ENCODE peak calls at places on chromosomes 13 and 19, in four cellular contexts. One of them, this sample, is unnamed.

GRCh38 chr13:112053744-112054615 is 13.0 kb upstream of the SOX1 start:
- DNase-seq in H7: peak; percentile 81
- DNase-seq in spleen: peak; percentile 68
- DNase-seq in CD8-positive, alpha-beta memory T cell: no peak
- DNase-seq in this sample: no peak

GRCh38 chr13:78875792-78876580 is 217.0 kb upstream of the OBI1 start:
- DNase-seq in H7: peak; percentile 61
- DNase-seq in spleen: no peak
- DNase-seq in CD8-positive, alpha-beta memory T cell: no peak
- DNase-seq in this sample: no peak

GRCh38 chr19:42386974-42387707 is 3.0 kb downstream of the CNFN start:
- DNase-seq in H7: peak; percentile 97
- DNase-seq in spleen: peak; percentile 91
- DNase-seq in CD8-positive, alpha-beta memory T cell: peak; percentile 47
- DNase-seq in this sample: peak; percentile 41

GRCh38 chr19:1932395-1932794 is 8.6 kb upstream of the CSNK1G2 start:
- DNase-seq in H7: no peak
- DNase-seq in spleen: no peak
- DNase-seq in CD8-positive, alpha-beta memory T cell: no peak
- DNase-seq in this sample: no peak

GRCh38 chr19:47272448-47273312 is 2.0 kb upstream of the INAFM1 start:
- DNase-seq in H7: peak; percentile 75
- DNase-seq in spleen: no peak
- DNase-seq in CD8-positive, alpha-beta memory T cell: no peak
- DNase-seq in this sample: peak; percentile 77

GRCh38 chr13:24063281-24063851 is 97.2 kb upstream of the SPATA13 start:
- DNase-seq in H7: no peak
- DNase-seq in spleen: no peak
- DNase-seq in CD8-positive, alpha-beta memory T cell: no peak
- DNase-seq in this sample: peak; percentile 22

GRCh38 chr19:33193864-33194362 is at the start of gene LRP3:
- DNase-seq in H7: peak; percentile 92
- DNase-seq in spleen: peak; percentile 79
- DNase-seq in CD8-positive, alpha-beta memory T cell: no peak
- DNase-seq in this sample: peak; percentile 26

GRCh38 chr19:50258918-50259372 is 55.5 kb downstream of the MYH14 start:
- DNase-seq in H7: peak; percentile 94
- DNase-seq in spleen: no peak
- DNase-seq in CD8-positive, alpha-beta memory T cell: no peak
- DNase-seq in this sample: no peak

GRCh38 chr13:19864018-19864338 is 529 bp upstream of the ZMYM5 start:
- DNase-seq in H7: no peak
- DNase-seq in spleen: no peak
- DNase-seq in CD8-positive, alpha-beta memory T cell: peak; percentile 67
- DNase-seq in this sample: peak; percentile 83

GRCh38 chr13:107590556-107590955 is 624.8 kb downstream of the LIG4 start:
- DNase-seq in H7: no peak
- DNase-seq in spleen: no peak
- DNase-seq in CD8-positive, alpha-beta memory T cell: no peak
- DNase-seq in this sample: peak; percentile 41

GRCh38 chr13:92354583-92354982 is 872.0 kb upstream of the GPC6 start:
- DNase-seq in H7: no peak
- DNase-seq in spleen: no peak
- DNase-seq in CD8-positive, alpha-beta memory T cell: no peak
- DNase-seq in this sample: peak; percentile 56

GRCh38 chr19:4707956-4708650 is 15.5 kb downstream of the DPP9 start:
- DNase-seq in H7: no peak
- DNase-seq in spleen: no peak
- DNase-seq in CD8-positive, alpha-beta memory T cell: no peak
- DNase-seq in this sample: peak; percentile 64

GRCh38 chr13:98483636-98484288 is 93.1 kb downstream of the STK24 start:
- DNase-seq in H7: no peak
- DNase-seq in spleen: no peak
- DNase-seq in CD8-positive, alpha-beta memory T cell: no peak
- DNase-seq in this sample: peak; percentile 65

GRCh38 chr19:50252111-50252886 is 48.9 kb downstream of the MYH14 start:
- DNase-seq in H7: peak; percentile 82
- DNase-seq in spleen: no peak
- DNase-seq in CD8-positive, alpha-beta memory T cell: no peak
- DNase-seq in this sample: peak; percentile 13

DNA sequence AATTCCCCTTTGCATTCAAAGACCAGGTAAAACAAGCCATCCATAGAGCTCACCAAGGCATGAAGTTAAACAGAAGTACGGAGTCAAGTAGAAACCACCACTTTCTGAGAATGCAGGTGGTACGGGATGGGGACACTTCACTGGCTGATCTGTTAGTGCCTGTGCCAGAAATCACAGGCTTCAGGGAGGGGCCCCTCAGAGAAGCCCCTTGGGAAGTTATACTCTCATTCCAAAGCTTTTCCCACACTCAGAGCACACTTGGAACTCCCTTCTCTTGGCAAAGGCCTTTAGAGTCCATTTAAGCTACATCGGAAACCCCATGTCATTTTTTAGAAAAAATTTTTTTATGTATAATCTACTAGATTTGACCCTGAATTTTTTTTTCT is 80.7 kb upstream of the WASF3 start:
- DNase-seq in H7: no peak
- DNase-seq in spleen: no peak
- DNase-seq in CD8-positive, alpha-beta memory T cell: no peak
- DNase-seq in this sample: no peak
- H3K4me3 ChIP-seq in H7: peak overlapping the region; percentile 21
- H3K4me3 ChIP-seq in spleen: no peak overlapping the region
- H3K4me3 ChIP-seq in CD8-positive, alpha-beta memory T cell: no peak overlapping the region
- H3K4me3 ChIP-seq in this sample: no peak overlapping the region

GRCh38 chr13:95740921-95741320 is 64.0 kb downstream of the DNAJC3 start:
- DNase-seq in H7: no peak
- DNase-seq in spleen: no peak
- DNase-seq in CD8-positive, alpha-beta memory T cell: no peak
- DNase-seq in this sample: no peak
- H3K4me3 ChIP-seq in H7: no peak overlapping the region
- H3K4me3 ChIP-seq in spleen: no peak overlapping the region
- H3K4me3 ChIP-seq in CD8-positive, alpha-beta memory T cell: no peak overlapping the region
- H3K4me3 ChIP-seq in this sample: no peak overlapping the region

GRCh38 chr19:10519421-10519820 is 2.2 kb upstream of the S1PR5 start:
- DNase-seq in H7: no peak
- DNase-seq in spleen: no peak
- DNase-seq in CD8-positive, alpha-beta memory T cell: no peak
- DNase-seq in this sample: no peak

GRCh38 chr19:10517361-10517759 is at the start of gene S1PR5:
- DNase-seq in H7: peak; percentile 92
- DNase-seq in spleen: no peak
- DNase-seq in CD8-positive, alpha-beta memory T cell: no peak
- DNase-seq in this sample: no peak

GRCh38 chr19:10516671-10517286 is 468 bp downstream of the S1PR5 start:
- DNase-seq in H7: no peak
- DNase-seq in spleen: no peak
- DNase-seq in CD8-positive, alpha-beta memory T cell: no peak
- DNase-seq in this sample: no peak

GRCh38 chr19:10517760-10518443 is 655 bp upstream of the S1PR5 start:
- DNase-seq in H7: peak; percentile 92
- DNase-seq in spleen: no peak
- DNase-seq in CD8-positive, alpha-beta memory T cell: peak; percentile 51
- DNase-seq in this sample: peak; percentile 15

DNA sequence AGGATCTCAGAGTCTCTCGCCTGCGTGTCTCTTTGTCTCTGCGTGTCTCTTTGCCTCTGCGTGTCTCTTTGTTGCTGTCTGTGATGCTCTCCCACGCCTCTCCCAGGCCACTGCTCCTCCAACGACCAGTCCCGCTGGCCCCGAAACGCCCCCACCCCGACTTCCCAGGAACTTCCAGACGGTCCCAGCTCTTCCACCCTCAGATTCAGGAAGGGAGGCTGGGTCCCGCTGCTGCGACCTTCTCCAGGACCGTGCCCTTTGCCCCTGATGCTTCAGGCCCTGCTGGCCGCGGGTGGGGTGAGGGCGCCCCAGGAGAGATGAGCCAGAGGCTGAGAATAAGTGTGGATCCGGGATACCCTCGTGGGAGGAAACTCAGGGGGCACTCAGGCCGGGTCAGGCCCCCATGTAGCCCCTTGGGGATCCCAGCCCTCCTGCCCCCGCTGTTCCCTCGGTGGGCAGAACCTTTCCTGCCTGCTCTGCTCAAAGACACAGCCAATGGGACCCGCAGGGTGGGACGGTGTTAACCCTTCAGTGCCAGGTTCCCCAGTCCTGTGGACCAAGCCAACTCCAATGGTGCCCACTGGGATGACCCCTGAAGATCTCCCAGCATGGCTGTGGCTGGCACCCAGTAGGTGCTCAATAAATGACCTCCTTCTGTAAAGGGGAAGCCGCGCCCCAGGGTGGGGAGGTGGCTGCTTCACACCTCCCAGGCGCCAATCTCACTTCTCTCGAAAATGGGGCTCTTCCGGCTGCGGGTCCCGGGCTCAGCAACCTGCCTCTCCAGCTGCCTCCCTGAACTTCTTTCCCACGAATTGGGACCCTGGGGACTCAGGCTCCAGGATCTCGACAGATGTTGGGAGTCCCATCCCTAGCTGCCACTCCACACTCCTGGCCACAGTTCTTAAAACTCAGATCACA is 1.5 kb upstream of the S1PR5 start:
- DNase-seq in H7: peak; percentile 76
- DNase-seq in spleen: no peak
- DNase-seq in CD8-positive, alpha-beta memory T cell: peak; percentile 56
- DNase-seq in this sample: no peak
- H3K4me3 ChIP-seq in H7: peak overlapping the region; percentile 66
- H3K4me3 ChIP-seq in spleen: peak overlapping the region; percentile 8
- H3K4me3 ChIP-seq in CD8-positive, alpha-beta memory T cell: peak overlapping the region; percentile 67
- H3K4me3 ChIP-seq in this sample: no peak overlapping the region

DNA sequence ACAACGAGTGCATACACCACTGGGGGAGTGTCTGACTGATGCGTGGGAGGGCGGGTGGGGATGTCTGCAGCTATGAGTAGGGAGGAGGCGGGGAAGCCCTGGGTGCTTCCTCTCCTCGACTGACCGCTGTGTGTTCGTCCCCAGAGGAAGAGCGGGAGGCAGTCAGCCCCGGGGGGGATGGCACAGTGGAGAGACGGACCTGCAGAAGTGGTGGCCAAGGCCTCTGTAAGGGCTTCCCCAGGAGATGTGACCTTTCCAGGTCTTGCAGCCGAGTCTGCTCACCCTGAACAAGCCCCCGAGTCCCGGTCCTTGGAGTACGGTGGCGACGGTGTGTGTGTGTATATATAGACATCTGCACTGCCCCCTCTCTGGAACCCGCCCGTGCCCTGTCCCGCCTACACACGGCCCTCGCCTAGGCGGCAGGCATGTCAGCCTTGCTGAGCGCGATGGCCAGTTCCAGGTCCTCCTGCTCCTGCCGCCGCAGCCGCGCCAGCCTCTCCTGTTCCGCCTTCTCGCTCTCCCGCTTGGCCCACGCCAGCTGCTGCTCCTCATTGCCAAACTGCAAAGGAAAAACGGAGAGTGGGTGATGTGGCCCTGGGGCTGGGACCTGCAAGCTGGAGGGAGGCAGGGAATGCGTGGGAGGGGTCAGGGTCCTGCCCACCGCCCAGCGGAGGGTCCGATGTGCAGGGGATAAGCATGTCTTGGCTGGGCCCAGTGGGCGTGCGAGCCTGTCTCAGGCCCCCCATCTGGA is 30.8 kb downstream of the KLF2 start:
- DNase-seq in H7: peak; percentile 52
- DNase-seq in spleen: peak; percentile 85
- DNase-seq in CD8-positive, alpha-beta memory T cell: no peak
- DNase-seq in this sample: peak; percentile 33
- H3K4me3 ChIP-seq in H7: no peak overlapping the region
- H3K4me3 ChIP-seq in spleen: no peak overlapping the region
- H3K4me3 ChIP-seq in CD8-positive, alpha-beta memory T cell: no peak overlapping the region
- H3K4me3 ChIP-seq in this sample: no peak overlapping the region

DNA sequence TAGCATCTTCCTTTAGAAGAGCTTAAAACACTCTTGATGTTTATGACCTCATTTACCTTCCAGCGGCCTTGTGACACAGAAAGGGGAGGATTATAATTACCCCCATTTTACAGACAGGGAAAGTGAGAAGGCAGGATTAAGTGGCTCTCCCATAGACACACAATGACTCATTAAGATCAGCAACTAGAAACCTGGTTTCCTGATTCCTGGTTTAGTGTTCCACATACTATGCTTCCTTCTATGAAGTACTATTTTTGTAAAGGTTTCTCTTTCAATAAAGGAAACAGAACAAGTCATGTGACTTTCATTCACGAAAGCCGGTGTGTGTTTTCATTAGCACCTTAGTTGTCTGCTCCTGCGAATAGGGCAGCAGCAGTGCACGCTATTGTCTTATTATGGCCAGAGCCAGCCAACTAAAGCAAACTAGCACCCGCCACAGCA is 8.3 kb downstream of the IRS2 start:
- DNase-seq in H7: no peak
- DNase-seq in spleen: no peak
- DNase-seq in CD8-positive, alpha-beta memory T cell: no peak
- DNase-seq in this sample: peak; percentile 66
- H3K4me3 ChIP-seq in H7: no peak overlapping the region
- H3K4me3 ChIP-seq in spleen: peak overlapping the region; percentile 9
- H3K4me3 ChIP-seq in CD8-positive, alpha-beta memory T cell: no peak overlapping the region
- H3K4me3 ChIP-seq in this sample: peak overlapping the region; percentile 26

DNA sequence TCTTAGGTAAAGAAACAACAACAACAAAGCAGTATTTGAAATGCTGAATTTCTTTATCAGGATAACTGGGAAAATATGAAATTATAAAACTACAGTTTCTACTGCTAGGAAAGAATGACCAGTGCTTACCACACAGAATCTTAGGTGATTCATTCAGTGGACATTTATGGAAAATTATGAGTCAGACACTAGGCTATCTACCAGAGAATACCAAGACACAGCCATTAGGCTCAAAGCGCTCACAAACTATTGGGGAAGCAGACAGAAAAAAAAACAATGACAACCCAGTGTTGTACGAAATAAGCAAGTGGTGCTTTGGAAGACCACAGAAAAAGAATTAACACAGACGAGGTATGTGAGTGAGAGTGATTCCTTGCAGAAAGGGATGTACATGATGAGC is 1019.5 kb downstream of the PCDH9 start:
- DNase-seq in H7: no peak
- DNase-seq in spleen: no peak
- DNase-seq in CD8-positive, alpha-beta memory T cell: no peak
- DNase-seq in this sample: peak; percentile 95
- H3K4me3 ChIP-seq in H7: no peak overlapping the region
- H3K4me3 ChIP-seq in spleen: no peak overlapping the region
- H3K4me3 ChIP-seq in CD8-positive, alpha-beta memory T cell: no peak overlapping the region
- H3K4me3 ChIP-seq in this sample: no peak overlapping the region

GRCh38 chr13:36359301-36359950 is 13.2 kb upstream of the SPART start:
- DNase-seq in H7: no peak
- DNase-seq in spleen: no peak
- DNase-seq in CD8-positive, alpha-beta memory T cell: no peak
- DNase-seq in this sample: no peak
- H3K4me3 ChIP-seq in H7: no peak overlapping the region
- H3K4me3 ChIP-seq in spleen: no peak overlapping the region
- H3K4me3 ChIP-seq in CD8-positive, alpha-beta memory T cell: no peak overlapping the region
- H3K4me3 ChIP-seq in this sample: no peak overlapping the region